ENCODE peak calls at places on chromosomes 11 and 22, in seven cellular contexts. S is MM.1S, Y is PC-3, D is GM23248, B is neural progenitor cell, I is HCT116, F is GM23338. K is an unnamed sample.

GRCh38 chr11:17786824-17787525 is 52.4 kb downstream of the KCNC1 start:
- DNase-seq in S (no peak), Y (peak), D (peak), B (peak), I (peak), F (no peak), K (no peak)

GRCh38 chr11:121894581-121894980 is 221.4 kb downstream of the BLID start:
- DNase-seq in S (no peak), Y (peak), D (peak), B (no peak), I (no peak), F (no peak), K (no peak)

GRCh38 chr11:26583550-26583949 is 11.5 kb upstream of the MUC15 start:
- DNase-seq in S (no peak), Y (peak), D (peak), B (no peak), I (no peak), F (no peak), K (peak)

GRCh38 chr11:14443642-14444041 is 56.0 kb downstream of the COPB1 start:
- DNase-seq in S (no peak), Y (peak), D (peak), B (no peak), I (no peak), F (no peak), K (peak)

GRCh38 chr11:35030716-35031213 is 108.2 kb upstream of the CD44 start:
- DNase-seq in S (no peak), Y (peak), D (peak), B (no peak), I (peak), F (no peak), K (peak)

GRCh38 chr22:16970446-16970845 is 37.6 kb downstream of the GAB4 start:
- DNase-seq in S (no peak), Y (no peak), D (no peak), B (no peak), I (no peak), F (no peak), K (no peak)

GRCh38 chr11:91067666-91068065 is 844.8 kb upstream of the CHORDC1 start:
- DNase-seq in S (no peak), Y (no peak), D (no peak), B (no peak), I (no peak), F (no peak), K (no peak)

GRCh38 chr11:20193307-20193706 is 33.0 kb upstream of the DBX1 start:
- DNase-seq in S (peak), Y (no peak), D (no peak), B (no peak), I (no peak), F (no peak), K (no peak)

GRCh38 chr22:49350441-49351121 is 477.1 kb downstream of the BRD1 start:
- DNase-seq in S (no peak), Y (no peak), D (no peak), B (no peak), I (no peak), F (no peak), K (no peak)

GRCh38 chr11:29310016-29310415 is 706.8 kb downstream of the KCNA4 start:
- DNase-seq in S (no peak), Y (peak), D (peak), B (no peak), I (no peak), F (no peak), K (no peak)

GRCh38 chr22:33014621-33015020 is 43.6 kb downstream of the SYN3 start:
- DNase-seq in S (no peak), Y (no peak), D (no peak), B (no peak), I (no peak), F (no peak), K (no peak)

GRCh38 chr22:24994070-24994763 is 41.7 kb downstream of the KIAA1671 start:
- DNase-seq in S (no peak), Y (peak), D (peak), B (peak), I (peak), F (peak), K (peak)

GRCh38 chr11:8728566-8728965 is 46.0 kb downstream of the RPL27A start:
- DNase-seq in S (no peak), Y (peak), D (peak), B (no peak), I (no peak), F (no peak), K (no peak)

GRCh38 chr11:70816156-70816678 is 417.9 kb downstream of the CTTN start:
- DNase-seq in S (no peak), Y (no peak), D (no peak), B (no peak), I (no peak), F (no peak), K (no peak)

GRCh38 chr11:130178441-130178971 is 18.9 kb downstream of the ST14 start:
- DNase-seq in S (peak), Y (no peak), D (no peak), B (no peak), I (no peak), F (no peak), K (no peak)

GRCh38 chr11:63999349-64000025 is 13.2 kb downstream of the OTUB1 start:
- DNase-seq in S (no peak), Y (peak), D (peak), B (peak), I (no peak), F (peak), K (peak)

DNA sequence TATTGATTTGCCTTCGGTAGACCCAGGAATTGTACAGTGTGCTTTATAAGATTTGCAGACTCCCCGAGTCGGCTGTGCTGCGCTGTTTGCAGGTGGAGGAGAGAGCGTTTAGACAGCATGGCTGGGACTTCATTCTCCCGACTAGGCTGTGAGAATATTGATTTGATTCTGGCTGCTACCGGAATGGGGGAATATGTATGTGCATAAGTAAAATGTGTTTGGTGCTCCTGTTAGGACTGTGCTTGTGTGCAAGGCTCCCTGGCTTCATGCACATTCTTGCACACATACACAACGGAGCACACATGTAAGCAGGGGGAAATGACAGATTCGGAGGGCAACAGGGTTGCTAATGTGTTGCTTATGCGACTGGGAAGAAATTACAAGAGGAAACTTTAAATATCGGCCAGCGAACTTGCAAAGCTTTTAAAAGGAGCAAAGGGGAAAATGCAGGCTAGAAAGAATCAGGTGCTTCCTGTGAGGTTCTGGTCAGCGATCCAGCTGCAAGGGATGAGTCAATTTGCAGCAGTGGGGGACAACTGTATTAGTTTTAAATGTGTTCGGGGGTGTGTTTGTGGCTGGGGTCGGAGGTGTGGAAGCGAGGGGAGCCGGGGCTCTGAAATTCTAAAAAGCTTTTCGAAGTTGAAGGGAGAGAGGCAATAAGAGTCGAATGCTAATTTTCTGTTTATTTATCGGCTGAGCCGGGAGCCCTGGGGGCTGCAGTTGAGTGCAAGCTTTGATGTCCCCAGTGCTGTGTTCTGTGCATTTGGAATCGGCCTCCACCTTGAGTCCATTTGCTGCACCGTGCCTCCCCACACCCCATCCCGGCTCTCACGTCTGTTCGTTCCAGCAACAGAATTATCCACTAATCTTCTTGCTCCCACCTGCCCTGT is 731 bp downstream of the NTM start:
- DNase-seq in S (no peak), Y (no peak), D (no peak), B (no peak), I (no peak), F (no peak), K (no peak)
- TF ChIP-seq EZH2 in S (no peak), Y (no peak), D (peak), B (no peak), I (no peak), F (no peak), K (no peak)

GRCh38 chr11:77819411-77819920 is 1.1 kb downstream of the RSF1 start:
- DNase-seq in S (peak), Y (peak), D (peak), B (peak), I (peak), F (peak), K (peak)

GRCh38 chr11:77823775-77824174 is 2.8 kb downstream of the AAMDC start:
- DNase-seq in S (no peak), Y (no peak), D (peak), B (no peak), I (no peak), F (no peak), K (peak)

GRCh38 chr11:77820565-77821348 is at the start of the genes AAMDC and RSF1:
- DNase-seq in S (peak), Y (peak), D (peak), B (peak), I (peak), F (peak), K (peak)

GRCh38 chr11:77819921-77820564 is 479 bp downstream of the RSF1 start:
- DNase-seq in S (peak), Y (peak), D (peak), B (peak), I (no peak), F (peak), K (peak)

GRCh38 chr11:77821349-77821851 is 456 bp downstream of the AAMDC start:
- DNase-seq in S (peak), Y (peak), D (peak), B (no peak), I (no peak), F (peak), K (peak)
- TF ChIP-seq EZH2phosphoT487 in S (no peak), Y (no peak), D (no peak), B (no peak), I (no peak), F (no peak), K (no peak)

DNA sequence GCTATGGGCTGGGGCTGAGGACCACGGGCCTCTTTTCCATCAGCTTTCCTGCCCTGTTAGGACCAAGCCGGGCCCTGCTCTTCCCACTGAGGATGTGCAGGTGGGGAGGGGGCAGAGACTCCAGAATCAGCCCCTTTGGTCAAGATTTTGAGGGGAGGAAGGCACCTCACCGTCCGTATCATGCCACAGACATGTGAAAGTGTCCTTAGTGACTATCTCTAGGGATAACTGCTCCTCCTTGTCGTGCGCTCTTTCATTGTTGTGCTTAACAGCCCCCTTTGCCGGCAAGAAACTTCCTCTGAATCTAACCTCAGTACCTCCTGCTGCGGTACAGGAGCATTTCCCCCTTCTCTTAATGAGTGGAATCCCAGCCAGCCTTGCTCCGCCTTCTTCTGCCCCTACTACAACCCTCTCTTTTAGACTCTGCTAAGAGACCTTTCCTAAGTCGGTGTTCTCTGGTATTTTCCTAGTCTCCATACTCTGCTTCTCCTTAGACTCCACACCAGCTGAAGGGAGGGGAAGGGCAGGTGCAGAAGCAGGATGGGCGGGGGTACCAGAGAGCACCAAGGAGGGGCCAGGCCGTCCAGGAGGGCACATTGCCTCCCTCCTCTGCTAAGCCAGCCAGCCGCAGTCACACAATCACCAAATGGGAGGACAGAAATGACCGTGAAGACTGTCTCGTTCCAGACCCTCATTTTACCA is 1.4 kb upstream of the B3GAT1 start:
- DNase-seq in S (no peak), Y (no peak), D (no peak), B (peak), I (no peak), F (peak), K (no peak)
- TF ChIP-seq EZH2 in S (no peak), Y (no peak), D (no peak), B (no peak), I (no peak), F (no peak), K (no peak)

GRCh38 chr22:41523464-41524221 is 20.6 kb downstream of the POLR3H start:
- DNase-seq in S (no peak), Y (no peak), D (peak), B (no peak), I (no peak), F (peak), K (no peak)
- TF ChIP-seq EZH2phosphoT487 in S (no peak), Y (no peak), D (no peak), B (no peak), I (no peak), F (no peak), K (no peak)

GRCh38 chr22:45969414-45969799 is 7.6 kb downstream of the WNT7B start:
- DNase-seq in S (no peak), Y (peak), D (no peak), B (peak), I (no peak), F (peak), K (no peak)
- TF ChIP-seq EZH2 in S (no peak), Y (no peak), D (no peak), B (no peak), I (no peak), F (no peak), K (no peak)

GRCh38 chr11:12284321-12285050 is 92.9 kb upstream of the PARVA start:
- DNase-seq in S (no peak), Y (no peak), D (peak), B (no peak), I (no peak), F (no peak), K (no peak)
- TF ChIP-seq EZH2phosphoT487 in S (no peak), Y (no peak), D (no peak), B (no peak), I (no peak), F (no peak), K (no peak)

GRCh38 chr11:114059278-114059983 is at the start of gene ZBTB16:
- DNase-seq in S (no peak), Y (no peak), D (peak), B (peak), I (no peak), F (peak), K (peak)

GRCh38 chr11:114059984-114060401 is 482 bp downstream of the ZBTB16 start:
- DNase-seq in S (no peak), Y (no peak), D (peak), B (peak), I (no peak), F (peak), K (no peak)

GRCh38 chr11:114062272-114062671 is 2.8 kb downstream of the ZBTB16 start:
- DNase-seq in S (no peak), Y (no peak), D (no peak), B (no peak), I (no peak), F (no peak), K (no peak)

GRCh38 chr11:114060402-114061052 is 1.0 kb downstream of the ZBTB16 start:
- DNase-seq in S (no peak), Y (no peak), D (peak), B (peak), I (no peak), F (peak), K (peak)

GRCh38 chr11:114061053-114062049 is 1.8 kb downstream of the ZBTB16 start:
- DNase-seq in S (no peak), Y (no peak), D (peak), B (peak), I (no peak), F (peak), K (peak)
- TF ChIP-seq EZH2 in S (no peak), Y (peak), D (peak), B (peak), I (no peak), F (peak), K (no peak)

GRCh38 chr22:21766933-21767462 is 31.4 kb upstream of the YPEL1 start:
- DNase-seq in S (no peak), Y (no peak), D (no peak), B (no peak), I (no peak), F (no peak), K (no peak)
- TF ChIP-seq EZH2phosphoT487 in S (no peak), Y (no peak), D (no peak), B (no peak), I (no peak), F (no peak), K (no peak)

GRCh38 chr22:29071261-29072045 is 1.4 kb upstream of the KREMEN1 start:
- DNase-seq in S (peak), Y (peak), D (peak), B (peak), I (no peak), F (peak), K (peak)
- TF ChIP-seq EZH2 in S (no peak), Y (no peak), D (no peak), B (peak), I (no peak), F (peak), K (no peak)

GRCh38 chr11:74770456-74770855 is 21.8 kb downstream of the RNF169 start:
- DNase-seq in S (no peak), Y (no peak), D (no peak), B (no peak), I (no peak), F (no peak), K (no peak)
- TF ChIP-seq EZH2phosphoT487 in S (no peak), Y (no peak), D (no peak), B (no peak), I (no peak), F (no peak), K (no peak)